ENCODE peak calls at places on chromosomes 2 and 18, in eight cellular contexts. A is AG10803, E is ovary, V is psoas muscle, J is Peyer's patch, H is cardiac muscle cell, N is AG04450, S is WERI-Rb-1. L is an unnamed sample.

GRCh38 chr2:37907480-37908070 is 17.5 kb upstream of the RMDN2 start:
- DNase-seq in A (peak; percentile 67), E (no peak), V (no peak), J (no peak), H (no peak), N (no peak), S (no peak), L (no peak)

GRCh38 chr2:73859721-73860586 is 31.2 kb downstream of the STAMBP start:
- DNase-seq in A (peak; percentile 63), E (no peak), V (no peak), J (no peak), H (peak; percentile 59), N (peak; percentile 75), S (no peak), L (peak; percentile 89)

GRCh38 chr2:188819781-188820180 is 154.4 kb upstream of the COL3A1 start:
- DNase-seq in A (peak; percentile 30), E (no peak), V (no peak), J (no peak), H (peak; percentile 55), N (no peak), S (no peak), L (peak; percentile 15)

GRCh38 chr2:215535726-215536125 is 99.9 kb upstream of the FN1 start:
- DNase-seq in A (peak; percentile 66), E (no peak), V (no peak), J (no peak), H (no peak), N (no peak), S (no peak), L (peak; percentile 31)

GRCh38 chr18:56891116-56891515 is 240.0 kb downstream of the WDR7 start:
- DNase-seq in A (no peak), E (no peak), V (no peak), J (no peak), H (no peak), N (no peak), S (no peak), L (no peak)

GRCh38 chr2:157438907-157439791 is 4.7 kb downstream of the CYTIP start:
- DNase-seq in A (peak; percentile 44), E (no peak), V (no peak), J (no peak), H (peak; percentile 70), N (no peak), S (no peak), L (no peak)

GRCh38 chr2:176020400-176020799 is 18.3 kb upstream of the LNPK start:
- DNase-seq in A (no peak), E (no peak), V (no peak), J (no peak), H (no peak), N (no peak), S (no peak), L (no peak)

GRCh38 chr2:40364143-40364903 is 87.6 kb downstream of the SLC8A1 start:
- DNase-seq in A (peak; percentile 59), E (no peak), V (no peak), J (no peak), H (peak; percentile 60), N (no peak), S (no peak), L (peak; percentile 24)

GRCh38 chr2:128069769-128070168 is 21.2 kb upstream of the UGGT1 start:
- DNase-seq in A (peak; percentile 3), E (no peak), V (no peak), J (no peak), H (peak; percentile 76), N (no peak), S (no peak), L (no peak)

GRCh38 chr2:60359569-60359968 is 193.9 kb downstream of the BCL11A start:
- DNase-seq in A (no peak), E (no peak), V (no peak), J (no peak), H (no peak), N (no peak), S (no peak), L (no peak)

GRCh38 chr2:219277703-219278654 is 1.2 kb upstream of the DNAJB2 start:
- DNase-seq in A (peak; percentile 84), E (peak; percentile 77), V (peak; percentile 75), J (peak; percentile 90), H (peak; percentile 82), N (peak; percentile 27), S (peak; percentile 87), L (peak; percentile 80)

GRCh38 chr2:239895669-239896068 is 129.5 kb downstream of the NDUFA10 start:
- DNase-seq in A (no peak), E (no peak), V (no peak), J (no peak), H (no peak), N (no peak), S (no peak), L (no peak)

GRCh38 chr2:106956416-106956815 is 70.4 kb upstream of the ST6GAL2 start:
- DNase-seq in A (no peak), E (no peak), V (no peak), J (no peak), H (peak; percentile 67), N (no peak), S (no peak), L (peak; percentile 17)

GRCh38 chr2:177538323-177538722 is 145.8 kb downstream of the AGPS start:
- DNase-seq in A (no peak), E (no peak), V (no peak), J (no peak), H (no peak), N (no peak), S (no peak), L (no peak)

GRCh38 chr2:202317080-202317859 is 51.7 kb downstream of the NOP58 start:
- DNase-seq in A (peak; percentile 91), E (peak; percentile 80), V (peak; percentile 28), J (peak; percentile 63), H (peak; percentile 97), N (peak; percentile 63), S (no peak), L (peak; percentile 74)

GRCh38 chr2:31170071-31170698 is 31.9 kb upstream of the GALNT14 start:
- DNase-seq in A (peak; percentile 66), E (no peak), V (peak; percentile 37), J (peak; percentile 83), H (peak; percentile 75), N (peak; percentile 15), S (peak; percentile 74), L (peak; percentile 64)

GRCh38 chr18:35484034-35484433 is 13.7 kb downstream of the INO80C start:
- DNase-seq in A (no peak), E (no peak), V (no peak), J (no peak), H (no peak), N (no peak), S (no peak), L (no peak)

GRCh38 chr2:60882971-60883753 is 1.8 kb downstream of the REL start:
- DNase-seq in A (peak; percentile 5), E (peak; percentile 27), V (no peak), J (peak; percentile 76), H (peak; percentile 20), N (no peak), S (no peak), L (no peak)

DNA sequence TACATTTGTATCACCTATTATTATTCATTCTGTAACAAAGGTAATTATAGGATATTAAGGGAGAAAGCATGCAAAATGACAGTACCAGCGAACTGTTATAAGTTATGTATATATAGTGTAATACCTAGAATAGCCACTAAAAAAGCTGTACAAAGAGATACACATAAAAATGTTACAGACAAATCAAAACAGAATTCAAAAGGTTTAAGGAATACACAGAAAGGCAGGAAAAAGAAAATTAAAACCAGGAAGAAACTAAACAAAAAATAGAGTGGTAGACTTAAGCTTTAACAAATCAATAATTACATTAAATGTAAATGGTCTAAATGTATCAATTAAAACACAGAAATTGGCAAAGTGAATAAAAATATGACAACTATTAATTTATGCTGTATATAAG is 176.4 kb upstream of the REV1 start:
- DNase-seq in A (no peak), E (no peak), V (no peak), J (no peak), H (no peak), N (no peak), S (no peak), L (no peak)
- TF ChIP-seq CTCF in A (no peak), E (no peak), V (peak; percentile 5), J (no peak), H (no peak), N (no peak), S (no peak), L (peak; percentile 59)

DNA sequence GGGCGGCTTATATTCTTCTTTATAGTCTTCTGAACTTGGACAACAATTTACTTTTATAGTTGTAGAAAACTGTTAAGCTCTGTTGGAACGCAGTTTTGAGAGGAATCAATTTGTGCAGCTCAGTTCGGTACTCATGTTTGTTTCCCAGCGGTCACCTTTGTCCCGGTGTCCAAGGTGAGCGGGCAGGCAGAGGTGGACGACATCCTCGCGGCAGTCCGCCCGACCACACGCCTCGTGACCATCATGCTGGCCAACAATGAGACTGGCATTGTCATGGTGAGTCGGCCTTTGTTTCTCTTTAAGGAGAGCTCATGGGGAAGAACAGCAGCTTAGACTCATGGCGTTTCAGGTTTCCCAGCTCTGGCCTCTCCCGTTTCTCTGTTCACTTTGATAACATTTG is 18.6 kb upstream of the ESPNL start:
- DNase-seq in A (no peak), E (no peak), V (no peak), J (peak; percentile 19), H (no peak), N (no peak), S (no peak), L (no peak)
- TF ChIP-seq CTCF in A (no peak), E (no peak), V (no peak), J (no peak), H (no peak), N (no peak), S (no peak), L (no peak)

GRCh38 chr18:30086351-30086750 is 956.2 kb downstream of the DSC3 start:
- DNase-seq in A (no peak), E (no peak), V (no peak), J (no peak), H (no peak), N (no peak), S (no peak), L (no peak)

DNA sequence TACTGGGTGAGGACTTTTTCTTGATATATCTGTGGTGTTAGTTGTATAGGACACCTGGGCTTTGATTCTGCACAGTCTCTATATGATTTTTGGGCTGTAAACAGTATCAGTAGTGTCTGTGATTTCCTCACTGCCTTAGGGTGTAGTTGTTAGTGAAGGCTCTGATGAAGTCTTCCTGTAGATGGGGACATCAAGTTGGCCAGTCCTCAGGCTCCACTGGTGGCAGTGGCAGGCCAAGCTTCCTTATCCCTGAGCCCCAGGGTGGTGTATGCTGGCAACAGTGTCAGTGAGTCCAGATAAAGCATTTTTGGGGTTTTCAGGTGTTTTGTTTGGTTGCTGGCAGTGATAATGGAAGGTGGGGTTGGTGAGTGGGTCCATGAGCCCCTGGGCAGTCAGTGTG is 961.4 kb downstream of the DSC3 start:
- DNase-seq in A (no peak), E (no peak), V (no peak), J (no peak), H (no peak), N (no peak), S (no peak), L (no peak)
- TF ChIP-seq CTCF in A (no peak), E (no peak), V (no peak), J (no peak), H (no peak), N (no peak), S (no peak), L (no peak)

DNA sequence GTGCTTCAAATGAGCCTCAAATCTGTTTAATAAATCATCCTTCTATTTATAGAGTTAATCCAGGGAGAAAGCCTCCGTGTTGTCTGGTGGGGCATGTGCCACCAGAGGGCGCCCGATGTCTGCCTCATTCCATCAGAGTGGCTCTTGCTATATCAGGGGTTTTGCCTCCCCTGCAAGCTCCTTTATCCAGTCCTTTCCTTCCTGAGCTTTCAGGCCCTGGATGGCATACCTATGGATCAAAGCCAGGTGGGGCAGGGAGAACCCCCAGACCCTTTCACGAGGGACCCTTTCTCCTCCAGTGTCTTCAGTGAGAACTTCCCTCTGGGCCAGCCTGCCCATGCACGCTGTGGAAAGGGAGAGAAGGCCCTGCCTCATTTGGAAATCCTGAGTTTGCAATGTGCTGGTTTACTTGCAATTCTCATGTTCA is 39.8 kb downstream of the RDH14 start:
- DNase-seq in A (peak; percentile 73), E (peak; percentile 78), V (peak; percentile 89), J (peak; percentile 91), H (peak; percentile 91), N (peak; percentile 68), S (peak; percentile 90), L (peak; percentile 57)
- TF ChIP-seq CTCF in A (peak; percentile 92), E (peak; percentile 55), V (peak; percentile 93), J (peak; percentile 89), H (peak; percentile 89), N (peak; percentile 96), S (peak; percentile 95), L (peak; percentile 97)

L was measured in HFFc6.